ENCODE peak calls at places on chromosome X, in five cellular contexts. One of them, this sample, is unnamed.

GRCh38 chrX:13658602-13659001 is 5.7 kb downstream of the TCEANC start:
- DNase-seq in dorsolateral prefrontal cortex: no peak
- DNase-seq in stomach: no peak
- DNase-seq in WTC11: no peak
- DNase-seq in endothelial cell: no peak
- DNase-seq in this sample: peak

GRCh38 chrX:69362354-69362753 is 141.8 kb upstream of the NALF2 start:
- DNase-seq in endothelial cell: no peak
- DNase-seq in WTC11: no peak
- DNase-seq in stomach: no peak
- DNase-seq in dorsolateral prefrontal cortex: no peak
- DNase-seq in this sample: no peak

GRCh38 chrX:118530537-118530936 is 34.9 kb downstream of the DOCK11 start:
- DNase-seq in endothelial cell: no peak
- DNase-seq in WTC11: no peak
- DNase-seq in stomach: no peak
- DNase-seq in dorsolateral prefrontal cortex: no peak
- DNase-seq in this sample: no peak

GRCh38 chrX:10566726-10567097 is 53.7 kb downstream of the MID1 start:
- DNase-seq in endothelial cell: no peak
- DNase-seq in stomach: no peak
- DNase-seq in dorsolateral prefrontal cortex: no peak
- DNase-seq in WTC11: no peak
- DNase-seq in this sample: no peak

GRCh38 chrX:34734383-34734782 is 77.3 kb upstream of the TMEM47 start:
- DNase-seq in dorsolateral prefrontal cortex: no peak
- DNase-seq in stomach: no peak
- DNase-seq in WTC11: no peak
- DNase-seq in endothelial cell: no peak
- DNase-seq in this sample: no peak

GRCh38 chrX:131792356-131792749 is 230.7 kb upstream of the STK26 start:
- DNase-seq in dorsolateral prefrontal cortex: peak
- DNase-seq in endothelial cell: no peak
- DNase-seq in WTC11: no peak
- DNase-seq in stomach: peak
- DNase-seq in this sample: no peak

GRCh38 chrX:101219840-101220191 is 230 bp downstream of the DRP2 start:
- DNase-seq in WTC11: no peak
- DNase-seq in dorsolateral prefrontal cortex: no peak
- DNase-seq in endothelial cell: no peak
- DNase-seq in stomach: no peak
- DNase-seq in this sample: no peak

GRCh38 chrX:10526442-10526841 is 93.9 kb downstream of the MID1 start:
- DNase-seq in WTC11: no peak
- DNase-seq in stomach: no peak
- DNase-seq in endothelial cell: no peak
- DNase-seq in dorsolateral prefrontal cortex: no peak
- DNase-seq in this sample: no peak

GRCh38 chrX:15849555-15849954 is 5.1 kb downstream of the AP1S2 start:
- DNase-seq in dorsolateral prefrontal cortex: no peak
- DNase-seq in endothelial cell: no peak
- DNase-seq in stomach: no peak
- DNase-seq in WTC11: no peak
- DNase-seq in this sample: no peak

GRCh38 chrX:72396117-72396516 is 90.4 kb upstream of the CITED1 start:
- DNase-seq in WTC11: no peak
- DNase-seq in stomach: no peak
- DNase-seq in endothelial cell: no peak
- DNase-seq in dorsolateral prefrontal cortex: no peak
- DNase-seq in this sample: no peak

GRCh38 chrX:11753668-11754067 is 4.4 kb upstream of the MSL3 start:
- DNase-seq in stomach: no peak
- DNase-seq in endothelial cell: no peak
- DNase-seq in WTC11: no peak
- DNase-seq in dorsolateral prefrontal cortex: no peak
- DNase-seq in this sample: no peak

GRCh38 chrX:121649414-121649813 is 602.0 kb downstream of the GLUD2 start:
- DNase-seq in WTC11: no peak
- DNase-seq in stomach: no peak
- DNase-seq in dorsolateral prefrontal cortex: no peak
- DNase-seq in endothelial cell: no peak
- DNase-seq in this sample: peak

GRCh38 chrX:3160771-3161170 is 119.5 kb downstream of the ARSF start:
- DNase-seq in WTC11: no peak
- DNase-seq in dorsolateral prefrontal cortex: no peak
- DNase-seq in stomach: no peak
- DNase-seq in endothelial cell: no peak
- DNase-seq in this sample: no peak

GRCh38 chrX:140190441-140191108 is 225.3 kb upstream of the CXorf66 start:
- DNase-seq in stomach: peak
- DNase-seq in dorsolateral prefrontal cortex: no peak
- DNase-seq in endothelial cell: no peak
- DNase-seq in WTC11: no peak
- DNase-seq in this sample: no peak

GRCh38 chrX:11770320-11770719 is 12.3 kb downstream of the MSL3 start:
- DNase-seq in stomach: peak
- DNase-seq in endothelial cell: peak
- DNase-seq in WTC11: peak
- DNase-seq in dorsolateral prefrontal cortex: no peak
- DNase-seq in this sample: peak

GRCh38 chrX:1392376-1393130 is 640 bp upstream of the SLC25A6 start:
- DNase-seq in stomach: peak
- DNase-seq in dorsolateral prefrontal cortex: peak
- DNase-seq in endothelial cell: peak
- DNase-seq in WTC11: peak
- DNase-seq in this sample: peak

GRCh38 chrX:13939741-13940597 is 89.7 kb downstream of the GEMIN8 start:
- DNase-seq in endothelial cell: no peak
- DNase-seq in WTC11: no peak
- DNase-seq in dorsolateral prefrontal cortex: no peak
- DNase-seq in stomach: no peak
- DNase-seq in this sample: no peak

GRCh38 chrX:118502121-118502794 is 6.6 kb downstream of the DOCK11 start:
- DNase-seq in endothelial cell: no peak
- DNase-seq in WTC11: no peak
- DNase-seq in stomach: no peak
- DNase-seq in dorsolateral prefrontal cortex: no peak
- DNase-seq in this sample: no peak

GRCh38 chrX:151073767-151074166 is 90.6 kb downstream of the HMGB3 start:
- DNase-seq in dorsolateral prefrontal cortex: no peak
- DNase-seq in WTC11: no peak
- DNase-seq in endothelial cell: no peak
- DNase-seq in stomach: no peak
- DNase-seq in this sample: no peak

GRCh38 chrX:11944486-11944885 is 186.4 kb downstream of the MSL3 start:
- DNase-seq in dorsolateral prefrontal cortex: no peak
- DNase-seq in endothelial cell: peak
- DNase-seq in WTC11: peak
- DNase-seq in stomach: no peak
- DNase-seq in this sample: peak

GRCh38 chrX:149074429-149074828 is 430.7 kb downstream of the IDS start:
- DNase-seq in dorsolateral prefrontal cortex: no peak
- DNase-seq in WTC11: no peak
- DNase-seq in stomach: no peak
- DNase-seq in endothelial cell: no peak
- DNase-seq in this sample: peak

GRCh38 chrX:51862920-51863319 is 30.5 kb upstream of the MAGED1 start:
- DNase-seq in WTC11: no peak
- DNase-seq in stomach: no peak
- DNase-seq in dorsolateral prefrontal cortex: no peak
- DNase-seq in endothelial cell: no peak
- DNase-seq in this sample: no peak

GRCh38 chrX:100750901-100751300 is 19.0 kb upstream of the SYTL4 start:
- DNase-seq in stomach: no peak
- DNase-seq in endothelial cell: no peak
- DNase-seq in dorsolateral prefrontal cortex: no peak
- DNase-seq in WTC11: no peak
- DNase-seq in this sample: no peak

GRCh38 chrX:49257846-49258748 is 6.4 kb downstream of the FOXP3 start:
- DNase-seq in stomach: no peak
- DNase-seq in endothelial cell: no peak
- DNase-seq in dorsolateral prefrontal cortex: no peak
- DNase-seq in WTC11: no peak
- DNase-seq in this sample: no peak

GRCh38 chrX:103540145-103540544 is 20.9 kb upstream of the RAB40A start:
- DNase-seq in WTC11: no peak
- DNase-seq in endothelial cell: no peak
- DNase-seq in stomach: no peak
- DNase-seq in dorsolateral prefrontal cortex: no peak
- DNase-seq in this sample: no peak

GRCh38 chrX:57453901-57454300 is 137.9 kb upstream of the ZXDB start:
- DNase-seq in WTC11: no peak
- DNase-seq in endothelial cell: peak
- DNase-seq in stomach: no peak
- DNase-seq in dorsolateral prefrontal cortex: no peak
- DNase-seq in this sample: peak

GRCh38 chrX:130393451-130394074 is 8.1 kb upstream of the GPR119 start:
- DNase-seq in endothelial cell: peak
- DNase-seq in WTC11: peak
- DNase-seq in dorsolateral prefrontal cortex: peak
- DNase-seq in stomach: peak
- DNase-seq in this sample: no peak

DNA sequence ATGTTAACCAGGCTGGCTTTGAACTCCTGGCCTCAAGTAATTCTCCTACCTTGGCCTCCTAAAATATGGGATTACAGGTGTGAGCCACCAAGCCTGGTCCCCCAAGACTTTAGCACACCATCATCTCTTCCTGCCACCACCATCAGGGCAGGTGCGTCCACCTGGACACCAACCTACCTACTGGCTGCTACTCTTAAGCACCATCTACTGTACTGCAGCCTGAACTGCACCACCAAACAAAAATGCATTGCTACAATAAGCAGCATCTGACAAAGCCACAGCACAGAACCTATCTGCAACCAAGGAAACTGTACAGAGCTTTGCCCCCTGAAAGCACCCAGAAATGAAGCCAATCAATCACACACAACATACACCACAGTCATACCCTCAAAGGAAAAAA is 139.7 kb downstream of the EFHC2 start:
- DNase-seq in dorsolateral prefrontal cortex: no peak
- DNase-seq in stomach: no peak
- DNase-seq in WTC11: no peak
- DNase-seq in endothelial cell: no peak
- DNase-seq in this sample: no peak
- TF ChIP-seq CTCF in dorsolateral prefrontal cortex: no peak
- TF ChIP-seq CTCF in stomach: no peak
- TF ChIP-seq CTCF in WTC11: no peak
- TF ChIP-seq CTCF in endothelial cell: no peak
- TF ChIP-seq CTCF in this sample: no peak

DNA sequence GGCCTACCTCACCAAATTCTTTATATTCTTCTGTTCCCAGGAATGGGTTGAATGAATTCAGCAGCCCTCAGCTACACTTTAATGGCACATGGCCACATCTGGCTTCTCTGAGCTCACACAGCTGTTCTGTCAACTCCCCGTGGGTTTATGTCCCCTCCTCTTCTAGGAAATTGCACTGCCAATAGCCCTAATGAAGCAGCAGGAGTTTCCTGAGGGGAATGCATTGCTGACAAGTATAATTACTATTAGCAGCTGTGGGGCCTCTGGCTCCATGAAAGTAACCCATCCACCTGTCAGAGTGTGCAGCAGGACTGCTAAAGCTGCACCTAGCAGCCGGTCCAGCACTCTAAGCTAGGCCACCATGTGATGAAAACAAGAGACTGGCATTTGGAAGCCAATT is 50.3 kb downstream of the FTHL17 start:
- DNase-seq in endothelial cell: no peak
- DNase-seq in stomach: no peak
- DNase-seq in WTC11: no peak
- DNase-seq in dorsolateral prefrontal cortex: no peak
- DNase-seq in this sample: no peak
- TF ChIP-seq CTCF in endothelial cell: no peak
- TF ChIP-seq CTCF in stomach: no peak
- TF ChIP-seq CTCF in WTC11: no peak
- TF ChIP-seq CTCF in dorsolateral prefrontal cortex: no peak
- TF ChIP-seq CTCF in this sample: no peak

GRCh38 chrX:104641176-104641575 is 75.2 kb downstream of the IL1RAPL2 start:
- DNase-seq in WTC11: peak
- DNase-seq in dorsolateral prefrontal cortex: no peak
- DNase-seq in endothelial cell: peak
- DNase-seq in stomach: no peak
- DNase-seq in this sample: no peak
- TF ChIP-seq CTCF in WTC11: peak
- TF ChIP-seq CTCF in dorsolateral prefrontal cortex: no peak
- TF ChIP-seq CTCF in endothelial cell: no peak
- TF ChIP-seq CTCF in stomach: no peak
- TF ChIP-seq CTCF in this sample: no peak

DNA sequence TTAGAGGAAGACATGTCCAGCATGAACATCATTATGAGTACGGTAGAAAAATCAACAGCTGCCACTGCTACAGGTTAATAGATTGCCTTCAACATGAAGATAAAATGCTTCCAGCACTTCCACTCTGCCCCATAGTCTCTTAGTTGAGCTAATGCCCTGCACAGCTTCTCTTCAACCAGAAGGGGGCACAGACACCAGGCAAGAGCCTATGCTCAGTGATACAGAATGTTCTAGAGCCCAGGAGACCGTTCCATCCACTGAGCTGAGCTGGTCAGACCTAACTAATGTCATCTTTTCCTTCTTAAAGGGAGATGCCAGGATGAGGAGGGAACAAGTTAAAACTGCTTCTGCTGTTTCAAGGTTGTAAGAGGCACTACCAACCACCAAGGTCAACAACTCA is 42.2 kb downstream of the SMIM10L2A start:
- DNase-seq in stomach: no peak
- DNase-seq in endothelial cell: no peak
- DNase-seq in dorsolateral prefrontal cortex: no peak
- DNase-seq in WTC11: no peak
- DNase-seq in this sample: no peak
- TF ChIP-seq CTCF in stomach: no peak
- TF ChIP-seq CTCF in endothelial cell: no peak
- TF ChIP-seq CTCF in dorsolateral prefrontal cortex: no peak
- TF ChIP-seq CTCF in WTC11: no peak
- TF ChIP-seq CTCF in this sample: peak

GRCh38 chrX:110420771-110421498 is 62.3 kb downstream of the RTL9 start:
- DNase-seq in endothelial cell: peak
- DNase-seq in dorsolateral prefrontal cortex: peak
- DNase-seq in stomach: no peak
- DNase-seq in WTC11: no peak
- DNase-seq in this sample: peak
- TF ChIP-seq CTCF in endothelial cell: peak
- TF ChIP-seq CTCF in dorsolateral prefrontal cortex: no peak
- TF ChIP-seq CTCF in stomach: no peak
- TF ChIP-seq CTCF in WTC11: no peak
- TF ChIP-seq CTCF in this sample: no peak